ENCODE peak calls at places on chromosomes 13 and 19, in four cellular contexts. Y is HepG2, K is SK-N-SH, D is GM12878. I is an unnamed sample.

GRCh38 chr19:10501971-10502523 is 1.1 kb downstream of the KEAP1 start:
- DNase-seq in Y (peak), K (peak), D (no peak), I (peak)

GRCh38 chr13:103883152-103883551 is 816.9 kb upstream of the SLC10A2 start:
- DNase-seq in Y (peak), K (peak), D (no peak), I (peak)

GRCh38 chr13:110263906-110264305 is 43.1 kb downstream of the COL4A1 start:
- DNase-seq in Y (no peak), K (no peak), D (no peak), I (peak)

GRCh38 chr13:85974604-85975366 is 175.6 kb upstream of the SLITRK6 start:
- DNase-seq in Y (no peak), K (no peak), D (no peak), I (no peak)

GRCh38 chr13:60351326-60351725 is 45.7 kb upstream of the TDRD3 start:
- DNase-seq in Y (no peak), K (peak), D (no peak), I (no peak)

GRCh38 chr19:41998246-41999020 is 4.4 kb upstream of the ATP1A3 start:
- DNase-seq in Y (peak), K (peak), D (no peak), I (peak)

GRCh38 chr19:34232566-34233481 is 21.5 kb upstream of the GARRE1 start:
- DNase-seq in Y (peak), K (no peak), D (no peak), I (no peak)

GRCh38 chr19:10214784-10215183 is 16.3 kb downstream of the S1PR2 start:
- DNase-seq in Y (no peak), K (no peak), D (no peak), I (no peak)

GRCh38 chr13:57666131-57666530 is 34.6 kb downstream of the PCDH17 start:
- DNase-seq in Y (no peak), K (no peak), D (no peak), I (no peak)

GRCh38 chr13:98479496-98480003 is 97.4 kb downstream of the STK24 start:
- DNase-seq in Y (no peak), K (no peak), D (no peak), I (no peak)

GRCh38 chr19:29098863-29099481 is 114.0 kb downstream of the UQCRFS1 start:
- DNase-seq in Y (no peak), K (no peak), D (no peak), I (no peak)

GRCh38 chr19:18488403-18488723 is 33.5 kb downstream of the ELL start:
- DNase-seq in Y (no peak), K (peak), D (no peak), I (no peak)

GRCh38 chr19:55027472-55028337 is 10.4 kb downstream of the GP6 start:
- DNase-seq in Y (peak), K (no peak), D (no peak), I (no peak)

GRCh38 chr19:5141278-5141925 is 172.5 kb downstream of the KDM4B start:
- DNase-seq in Y (no peak), K (no peak), D (no peak), I (no peak)

GRCh38 chr13:97369269-97369893 is 64.6 kb upstream of the RAP2A start:
- DNase-seq in Y (no peak), K (no peak), D (no peak), I (no peak)

GRCh38 chr19:40104754-40105153 is 14.0 kb upstream of the ZNF780A start:
- DNase-seq in Y (no peak), K (no peak), D (no peak), I (no peak)

DNA sequence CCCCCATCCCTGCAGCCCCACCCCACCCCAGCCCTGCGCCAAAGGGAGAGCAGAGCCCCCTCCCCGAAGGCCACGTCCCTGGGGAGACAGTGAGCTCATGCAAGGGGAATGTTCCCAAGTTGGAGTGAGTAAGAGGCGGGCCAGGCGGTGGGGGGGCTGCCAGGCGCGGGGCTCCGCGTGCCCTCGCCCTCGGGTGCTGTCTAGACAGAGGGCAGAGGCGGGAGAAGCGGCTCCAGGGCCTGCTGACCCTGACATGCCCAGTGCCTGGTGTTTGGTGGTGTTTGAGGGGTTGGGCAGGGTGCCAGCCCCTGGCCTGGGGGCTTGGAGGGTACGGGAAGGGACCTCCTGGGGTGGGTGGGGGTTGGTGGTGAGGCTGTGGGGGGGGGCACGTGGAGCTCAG is 1.0 kb downstream of the FSTL3 start:
- DNase-seq in Y (peak), K (peak), D (no peak), I (no peak)
- TF ChIP-seq TCF12 in Y (no peak), K (no peak), D (no peak), I (no peak)

GRCh38 chr13:41267106-41267505 is 3.7 kb upstream of the MTRF1 start:
- DNase-seq in Y (no peak), K (no peak), D (no peak), I (no peak)
- TF ChIP-seq TCF12 in Y (no peak), K (no peak), D (no peak), I (no peak)

DNA sequence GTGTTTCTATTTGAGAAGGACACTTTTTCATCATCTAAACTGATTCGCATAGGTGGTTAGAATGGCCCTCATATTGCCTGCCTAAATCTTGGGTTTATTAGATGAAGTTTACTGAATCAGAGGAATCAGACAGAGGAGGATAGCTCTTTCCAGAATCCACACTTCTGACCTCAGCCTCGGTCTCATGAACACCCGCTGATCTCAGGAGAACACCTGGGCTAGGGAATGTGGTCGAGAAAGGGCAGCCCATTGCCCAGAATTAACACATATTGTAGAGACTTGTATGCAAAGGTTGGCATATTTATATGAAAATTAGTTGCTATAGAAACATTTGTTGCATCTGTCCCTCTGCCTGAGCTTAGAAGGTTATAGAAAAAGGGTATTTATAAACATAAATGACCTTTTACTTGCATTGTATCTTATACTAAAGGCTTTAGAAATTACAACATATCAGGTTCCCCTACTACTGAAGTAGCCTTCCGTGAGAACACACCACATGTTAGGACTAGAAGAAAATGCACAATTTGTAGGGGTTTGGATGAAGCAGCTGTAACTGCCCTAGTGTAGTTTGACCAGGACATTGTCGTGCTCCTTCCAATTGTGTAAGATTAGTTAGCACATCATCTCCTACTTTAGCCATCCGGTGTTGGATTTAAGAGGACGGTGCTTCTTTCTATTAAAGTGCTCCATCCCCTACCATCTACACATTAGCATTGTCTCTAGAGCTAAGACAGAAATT is 103.8 kb downstream of the TNFRSF19 start:
- DNase-seq in Y (no peak), K (no peak), D (no peak), I (no peak)
- TF ChIP-seq TCF12 in Y (no peak), K (no peak), D (no peak), I (no peak)

GRCh38 chr13:48158915-48159314 is 64.0 kb upstream of the MED4 start:
- DNase-seq in Y (no peak), K (no peak), D (no peak), I (no peak)
- TF ChIP-seq TCF12 in Y (no peak), K (no peak), D (no peak), I (no peak)

GRCh38 chr19:7992575-7992974 is 12.9 kb downstream of the ELAVL1 start:
- DNase-seq in Y (no peak), K (no peak), D (no peak), I (no peak)
- TF ChIP-seq TCF12 in Y (no peak), K (no peak), D (no peak), I (no peak)

DNA sequence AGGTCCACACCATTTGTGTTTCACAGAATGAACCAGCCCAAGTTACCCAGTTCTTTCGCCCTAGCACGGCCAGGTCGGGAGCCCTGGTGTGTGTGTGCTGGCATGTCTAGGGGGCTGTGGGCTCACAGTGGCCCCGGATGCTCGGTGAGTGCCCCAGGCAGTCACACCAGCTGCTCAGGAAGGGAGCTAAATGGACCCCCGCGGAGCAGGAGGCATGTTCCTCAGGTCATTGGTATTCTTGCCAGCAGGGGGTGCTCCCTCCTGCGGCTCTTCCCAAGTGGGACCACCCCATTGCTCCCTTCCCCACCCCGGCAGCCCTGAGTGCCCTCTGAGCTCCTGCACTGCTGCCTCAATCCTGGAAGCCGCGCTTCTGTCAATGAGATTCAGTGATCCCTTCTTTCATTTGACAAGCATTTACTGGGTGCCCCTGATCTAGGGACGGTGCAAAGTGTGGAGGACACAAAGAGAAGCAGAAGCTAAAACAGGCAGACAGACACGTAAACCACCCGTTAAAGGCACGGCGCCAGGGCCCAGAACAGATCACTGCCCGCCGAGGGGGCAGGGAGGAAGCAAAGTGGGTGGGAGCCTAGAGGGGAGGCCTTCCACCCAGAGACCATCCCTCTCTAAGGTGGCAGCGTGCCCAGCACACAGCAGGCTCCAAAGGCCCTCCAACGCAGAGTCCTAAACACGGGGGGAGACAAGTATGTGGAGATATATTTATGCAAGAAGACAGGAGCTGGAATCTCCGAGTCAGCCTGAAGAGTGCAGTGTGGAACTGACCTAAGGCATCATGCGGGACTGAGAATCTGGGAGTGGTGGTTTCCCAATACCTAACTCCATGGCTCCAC is 5.2 kb upstream of the ADPRHL1 start:
- DNase-seq in Y (peak), K (peak), D (no peak), I (no peak)
- TF ChIP-seq TCF12 in Y (no peak), K (no peak), D (no peak), I (no peak)

GRCh38 chr19:15840833-15841232 is 25.4 kb upstream of the OR10H1 start:
- DNase-seq in Y (no peak), K (no peak), D (no peak), I (no peak)
- TF ChIP-seq TCF12 in Y (no peak), K (no peak), D (no peak), I (no peak)

GRCh38 chr19:57249329-57249728 is 8.9 kb downstream of the ZNF805 start:
- DNase-seq in Y (no peak), K (no peak), D (no peak), I (no peak)
- TF ChIP-seq TCF12 in Y (no peak), K (no peak), D (no peak), I (no peak)

DNA sequence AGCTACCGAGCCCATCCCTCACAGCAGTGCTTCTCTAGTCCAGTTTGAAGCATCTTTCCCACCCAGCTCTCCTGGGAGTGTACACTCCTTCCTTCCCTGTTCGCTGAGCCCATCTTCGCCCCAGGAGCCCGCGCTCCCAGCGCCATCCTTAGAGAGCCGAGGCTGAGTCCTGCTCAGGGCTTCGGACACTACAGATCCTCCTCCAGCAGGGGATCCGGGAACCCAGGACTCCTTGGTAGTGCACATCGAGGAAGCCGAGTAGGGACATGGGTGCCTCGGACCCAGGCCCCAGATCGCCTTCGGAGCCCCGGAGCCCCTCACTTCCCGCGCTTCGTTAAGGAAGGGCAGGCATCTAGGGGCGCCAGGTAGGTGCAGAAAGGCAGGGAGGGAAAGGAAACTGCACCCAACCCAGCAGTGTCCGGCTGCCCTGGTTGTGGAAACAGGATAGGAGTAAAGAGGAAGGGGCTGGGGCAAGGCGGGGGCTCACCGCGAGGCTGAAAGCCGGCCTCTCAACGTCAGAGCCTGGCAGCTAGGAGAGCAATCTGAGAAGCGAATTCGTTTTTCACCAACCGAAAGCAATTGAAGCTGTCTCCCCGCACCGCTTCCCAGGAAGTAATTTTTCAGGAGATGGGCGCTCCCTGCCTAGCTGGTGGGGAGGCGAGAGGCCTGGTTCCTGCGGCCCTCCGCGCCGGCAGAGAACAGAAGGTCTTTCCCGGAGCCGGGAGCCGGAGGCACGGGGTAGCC is 1.0 kb downstream of the PDX1 start:
- DNase-seq in Y (no peak), K (peak), D (no peak), I (peak)
- TF ChIP-seq TCF12 in Y (no peak), K (no peak), D (no peak), I (peak)

GRCh38 chr13:41746259-41746658 is 214.7 kb downstream of the VWA8 start:
- DNase-seq in Y (no peak), K (no peak), D (no peak), I (no peak)
- TF ChIP-seq TCF12 in Y (no peak), K (peak), D (no peak), I (no peak)